ENCODE peak calls at places on chromosomes 5 and 9, in ten cellular contexts. V, L, Z, P, S, U, O, E, B and X are unnamed samples.

GRCh38 chr5:180808461-180809000 is 5.9 kb upstream of the MGAT1 start:
- DNase-seq in V (no peak), L (no peak), Z (no peak), P (peak), S (peak), U (no peak), O (no peak), E (no peak), B (no peak), X (no peak)

GRCh38 chr9:105082843-105083242 is 154.9 kb upstream of the ABCA1 start:
- DNase-seq in V (no peak), L (no peak), Z (no peak), P (no peak), S (no peak), U (no peak), O (no peak), E (no peak), B (no peak), X (no peak)

GRCh38 chr5:78907255-78907886 is 77.7 kb downstream of the ARSB start:
- DNase-seq in V (peak), L (peak), Z (peak), P (no peak), S (no peak), U (no peak), O (no peak), E (peak), B (no peak), X (no peak)

GRCh38 chr5:125890387-125890955 is 532.7 kb upstream of the GRAMD2B start:
- DNase-seq in V (no peak), L (no peak), Z (peak), P (no peak), S (no peak), U (no peak), O (no peak), E (no peak), B (no peak), X (no peak)

GRCh38 chr9:91572044-91572443 is 148.4 kb upstream of the NFIL3 start:
- DNase-seq in V (no peak), L (no peak), Z (no peak), P (no peak), S (no peak), U (no peak), O (no peak), E (no peak), B (peak), X (no peak)

GRCh38 chr5:134435525-134435924 is 23.8 kb upstream of the CDKN2AIPNL start:
- DNase-seq in V (peak), L (no peak), Z (peak), P (no peak), S (no peak), U (peak), O (no peak), E (peak), B (no peak), X (no peak)

GRCh38 chr5:128216860-128217531 is 133.4 kb downstream of the SLC12A2 start:
- DNase-seq in V (peak), L (no peak), Z (peak), P (no peak), S (no peak), U (no peak), O (no peak), E (peak), B (no peak), X (no peak)

GRCh38 chr9:72909428-72909827 is 43.4 kb downstream of the ALDH1A1 start:
- DNase-seq in V (no peak), L (no peak), Z (no peak), P (no peak), S (no peak), U (no peak), O (no peak), E (no peak), B (no peak), X (no peak)

GRCh38 chr9:27537027-27537435 is 7.4 kb upstream of the MOB3B start:
- DNase-seq in V (peak), L (no peak), Z (no peak), P (no peak), S (no peak), U (no peak), O (no peak), E (no peak), B (no peak), X (no peak)

GRCh38 chr5:122384612-122385180 is 72.7 kb downstream of the SNCAIP start:
- DNase-seq in V (no peak), L (no peak), Z (no peak), P (no peak), S (no peak), U (no peak), O (no peak), E (no peak), B (no peak), X (no peak)

GRCh38 chr9:114178076-114178475 is 22.7 kb downstream of the COL27A1 start:
- DNase-seq in V (no peak), L (no peak), Z (no peak), P (no peak), S (no peak), U (no peak), O (no peak), E (no peak), B (no peak), X (no peak)

GRCh38 chr5:108461628-108462367 is 79.9 kb upstream of the FBXL17 start:
- DNase-seq in V (peak), L (no peak), Z (peak), P (no peak), S (no peak), U (no peak), O (no peak), E (no peak), B (no peak), X (no peak)

GRCh38 chr5:96885518-96886338 is 9.4 kb downstream of the ERAP2 start:
- DNase-seq in V (peak), L (peak), Z (no peak), P (no peak), S (no peak), U (no peak), O (peak), E (no peak), B (no peak), X (no peak)

GRCh38 chr9:18442629-18443491 is 31.1 kb upstream of the ADAMTSL1 start:
- DNase-seq in V (peak), L (peak), Z (peak), P (peak), S (peak), U (peak), O (peak), E (peak), B (peak), X (peak)

GRCh38 chr9:36037580-36038169 is 962 bp downstream of the RECK start:
- DNase-seq in V (peak), L (no peak), Z (no peak), P (peak), S (no peak), U (no peak), O (peak), E (peak), B (no peak), X (no peak)

GRCh38 chr9:89874351-89875321 is 269.8 kb downstream of the GADD45G start:
- DNase-seq in V (no peak), L (no peak), Z (no peak), P (no peak), S (no peak), U (no peak), O (no peak), E (no peak), B (no peak), X (no peak)

GRCh38 chr9:135045264-135046155 is 42.0 kb upstream of the OLFM1 start:
- DNase-seq in V (no peak), L (no peak), Z (no peak), P (no peak), S (no peak), U (no peak), O (no peak), E (no peak), B (no peak), X (no peak)

GRCh38 chr5:114153392-114153791 is 208.5 kb upstream of the KCNN2 start:
- DNase-seq in V (no peak), L (no peak), Z (no peak), P (no peak), S (no peak), U (no peak), O (no peak), E (no peak), B (no peak), X (no peak)